ENCODE peak calls at places on chromosomes 13 and 19, in seven cellular contexts. G, M, T, J, F, Q and R are unnamed samples.
A peak's percentile ranks its signal among the peaks of the same experiment; 100 is the strongest.

GRCh38 chr19:5172859-5173577 is 167.6 kb downstream of the PTPRS start:
- DNase-seq in G (no peak), M (peak; percentile 89), T (peak; percentile 85), J (no peak), F (no peak), Q (no peak), R (peak; percentile 94)

GRCh38 chr19:49366110-49366509 is 2.4 kb downstream of the DKKL1 start:
- DNase-seq in G (no peak), M (no peak), T (no peak), J (no peak), F (no peak), Q (no peak), R (no peak)

GRCh38 chr13:49996951-49997895 is at the start of gene TRIM13:
- DNase-seq in G (peak; percentile 92), M (peak; percentile 83), T (peak; percentile 83), J (peak; percentile 91), F (peak; percentile 91), Q (peak; percentile 94), R (peak; percentile 67)

GRCh38 chr13:80116107-80116506 is 224.8 kb downstream of the SPRY2 start:
- DNase-seq in G (no peak), M (no peak), T (no peak), J (no peak), F (no peak), Q (no peak), R (peak; percentile 14)

GRCh38 chr19:11453468-11454341 is 18.3 kb downstream of the PRKCSH start:
- DNase-seq in G (peak; percentile 44), M (no peak), T (no peak), J (no peak), F (no peak), Q (peak; percentile 69), R (no peak)

GRCh38 chr19:39832341-39833083 is 1.4 kb downstream of the DYRK1B start:
- DNase-seq in G (no peak), M (peak; percentile 7), T (no peak), J (no peak), F (no peak), Q (no peak), R (no peak)

GRCh38 chr19:49641688-49642487 is at the start of gene SCAF1:
- DNase-seq in G (peak; percentile 100), M (peak; percentile 99), T (peak; percentile 100), J (peak; percentile 100), F (peak; percentile 100), Q (peak; percentile 99), R (peak; percentile 92)

GRCh38 chr19:20964798-20965197 is 41.7 kb downstream of the ZNF85 start:
- DNase-seq in G (peak; percentile 10), M (no peak), T (no peak), J (peak; percentile 22), F (peak; percentile 6), Q (peak; percentile 65), R (no peak)

GRCh38 chr19:33781996-33782395 is 14.7 kb upstream of the KCTD15 start:
- DNase-seq in G (no peak), M (no peak), T (no peak), J (no peak), F (no peak), Q (no peak), R (no peak)

GRCh38 chr13:24308488-24309020 is 826 bp upstream of the C1QTNF9 start:
- DNase-seq in G (no peak), M (no peak), T (no peak), J (no peak), F (no peak), Q (no peak), R (no peak)

GRCh38 chr13:24308068-24308445 is 1.3 kb upstream of the C1QTNF9 start:
- DNase-seq in G (no peak), M (no peak), T (no peak), J (no peak), F (no peak), Q (no peak), R (no peak)

DNA sequence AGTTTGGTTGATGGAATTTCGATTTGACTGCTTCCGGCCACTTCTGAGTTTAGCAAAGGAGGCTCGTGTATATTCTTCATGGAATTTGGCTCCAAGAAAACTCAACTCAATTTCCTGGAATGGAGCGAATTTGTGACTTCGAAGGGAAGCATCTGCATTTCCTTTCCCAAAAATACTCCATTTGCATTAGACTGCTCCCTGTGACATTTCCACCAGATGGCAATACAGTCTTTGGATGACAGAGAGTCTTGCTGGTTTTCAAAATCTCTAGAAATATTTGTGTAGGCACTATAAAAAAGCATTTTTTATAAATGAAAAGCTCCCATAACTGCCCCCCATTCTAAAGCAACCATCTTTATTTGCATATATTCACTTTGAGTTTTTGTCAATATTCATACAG is 4.1 kb downstream of the C1QTNF9 start:
- DNase-seq in G (no peak), M (no peak), T (no peak), J (no peak), F (no peak), Q (no peak), R (no peak)
- TF ChIP-seq CTCF in G (peak; percentile 29), M (peak; percentile 24), T (peak; percentile 63), J (no peak), F (peak; percentile 41), Q (peak; percentile 47), R (no peak)

GRCh38 chr19:6580313-6580712 is 10.6 kb downstream of the CD70 start:
- DNase-seq in G (no peak), M (peak; percentile 78), T (peak; percentile 55), J (no peak), F (no peak), Q (no peak), R (peak; percentile 80)

GRCh38 chr19:6576869-6577281 is 14.1 kb downstream of the CD70 start:
- DNase-seq in G (no peak), M (no peak), T (no peak), J (no peak), F (no peak), Q (no peak), R (no peak)

GRCh38 chr19:6577410-6578125 is 13.4 kb downstream of the CD70 start:
- DNase-seq in G (peak; percentile 96), M (peak; percentile 68), T (no peak), J (no peak), F (no peak), Q (no peak), R (peak; percentile 88)

DNA sequence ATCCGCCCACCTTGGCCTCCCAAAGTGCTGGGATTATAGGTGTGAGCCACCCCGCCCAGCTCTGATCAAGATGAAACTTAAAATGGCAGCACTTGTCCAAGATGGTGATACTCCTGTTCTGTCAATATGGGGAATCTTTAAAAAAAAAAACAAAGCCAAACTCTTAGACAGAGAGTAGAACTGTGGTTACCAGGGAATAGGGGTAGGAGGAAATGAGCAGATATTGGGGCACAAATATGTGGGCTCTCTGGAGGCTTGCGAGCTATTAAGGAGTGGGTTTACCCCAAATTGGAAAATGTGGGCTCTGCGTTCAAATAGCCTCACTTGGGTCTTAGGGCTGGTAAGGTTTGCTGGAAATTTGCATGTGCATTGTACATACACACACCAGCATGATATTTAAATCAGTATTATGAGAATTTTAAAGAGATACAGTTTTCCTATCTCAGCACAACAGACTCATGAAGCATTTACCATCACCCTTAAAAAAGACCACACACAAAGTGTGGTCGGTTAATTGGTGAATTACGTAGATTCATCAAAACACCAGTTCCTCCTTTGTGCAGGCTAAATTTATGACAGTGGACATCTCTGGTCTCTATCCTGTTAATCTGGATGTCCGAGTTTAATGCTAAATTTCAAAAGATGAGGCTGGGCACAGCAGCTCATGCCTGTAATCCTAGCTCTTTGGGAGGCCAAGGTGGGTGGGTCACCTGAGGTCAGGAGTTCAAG is 11.3 kb downstream of the CD70 start:
- DNase-seq in G (no peak), M (no peak), T (no peak), J (no peak), F (no peak), Q (no peak), R (no peak)
- H3K27ac ChIP-seq in G (peak overlapping the region; percentile 92), M (peak overlapping the region; percentile 36), T (no peak overlapping the region), J (no peak overlapping the region), F (no peak overlapping the region), Q (no peak overlapping the region), R (peak overlapping the region; percentile 74)

GRCh38 chr13:30898721-30899188 is 7.3 kb upstream of the MEDAG start:
- DNase-seq in G (no peak), M (no peak), T (no peak), J (peak; percentile 8), F (no peak), Q (no peak), R (peak; percentile 15)
- TF ChIP-seq CTCF in G (no peak), M (no peak), T (no peak), J (no peak), F (no peak), Q (no peak), R (no peak)

GRCh38 chr19:8610928-8611284 is 391 bp upstream of the ADAMTS10 start:
- DNase-seq in G (no peak), M (no peak), T (no peak), J (no peak), F (no peak), Q (no peak), R (no peak)
- H3K27ac ChIP-seq in G (no peak overlapping the region), M (no peak overlapping the region), T (no peak overlapping the region), J (peak overlapping the region; percentile 68), F (no peak overlapping the region), Q (peak overlapping the region; percentile 32), R (no peak overlapping the region)

GRCh38 chr19:51396175-51396574 is 5.8 kb upstream of the C19orf84 start:
- DNase-seq in G (no peak), M (no peak), T (no peak), J (no peak), F (no peak), Q (no peak), R (no peak)

GRCh38 chr19:51389143-51389542 is 1.2 kb downstream of the C19orf84 start:
- DNase-seq in G (no peak), M (no peak), T (no peak), J (no peak), F (no peak), Q (no peak), R (no peak)

GRCh38 chr19:51398096-51398704 is 7.8 kb upstream of the C19orf84 start:
- DNase-seq in G (peak; percentile 69), M (no peak), T (no peak), J (no peak), F (peak; percentile 66), Q (no peak), R (peak; percentile 29)

GRCh38 chr19:51391073-51391611 is 751 bp upstream of the C19orf84 start:
- DNase-seq in G (no peak), M (no peak), T (no peak), J (no peak), F (no peak), Q (no peak), R (no peak)

DNA sequence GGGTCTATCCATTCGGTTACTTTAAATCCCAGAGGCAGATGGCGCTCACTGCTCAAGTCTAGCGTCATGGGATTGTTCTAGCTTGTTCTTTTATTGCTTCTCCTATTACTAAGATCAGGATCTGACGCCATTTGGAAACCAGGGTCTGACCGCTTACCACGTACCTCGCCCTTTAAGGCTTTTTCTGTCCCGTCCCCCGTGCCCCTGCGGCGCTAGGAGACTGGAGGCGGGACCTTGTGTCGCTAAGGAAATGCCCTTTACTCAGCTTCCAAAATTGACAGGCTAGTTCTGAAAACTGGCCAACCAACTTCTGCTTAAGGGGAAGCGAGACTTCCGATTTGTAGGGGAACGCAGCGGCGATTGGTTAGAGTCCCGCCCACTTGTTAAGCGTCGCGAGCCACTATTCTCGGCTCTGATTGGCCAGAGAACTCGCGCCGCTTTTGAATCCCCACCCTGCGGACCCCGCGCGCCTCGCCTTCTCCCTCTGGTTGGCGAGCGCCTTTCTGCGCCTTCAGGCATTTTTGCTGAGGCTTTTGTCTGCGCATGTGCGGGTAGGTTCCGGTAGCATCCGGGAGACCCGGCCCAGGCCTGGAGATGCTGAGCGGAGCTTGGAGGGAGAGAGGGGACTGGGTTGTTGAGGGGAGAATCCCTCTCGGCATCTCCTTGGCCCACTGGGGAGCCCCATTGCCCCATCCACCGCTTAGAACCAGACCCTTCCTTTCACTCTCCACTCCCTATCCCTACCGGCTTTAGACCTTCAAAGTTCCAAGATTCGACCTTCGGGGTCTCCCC is 3.9 kb upstream of the C19orf84 start:
- DNase-seq in G (peak; percentile 100), M (peak; percentile 97), T (peak; percentile 94), J (peak; percentile 93), F (peak; percentile 99), Q (peak; percentile 99), R (peak; percentile 95)
- TF ChIP-seq CTCF in G (peak; percentile 30), M (no peak), T (no peak), J (no peak), F (peak; percentile 8), Q (no peak), R (no peak)

GRCh38 chr19:18924684-18925213 is 5.2 kb downstream of the DDX49 start:
- DNase-seq in G (no peak), M (no peak), T (no peak), J (no peak), F (no peak), Q (no peak), R (no peak)
- H3K27ac ChIP-seq in G (no peak overlapping the region), M (no peak overlapping the region), T (no peak overlapping the region), J (no peak overlapping the region), F (no peak overlapping the region), Q (no peak overlapping the region), R (peak overlapping the region; percentile 27)